ENCODE peak calls at places on chromosomes 16 and 17, in five cellular contexts. H is SW480; M is NCI-H2029 treated with DMSO at 0.1 percent for 48 hours; N is activated naive CD8-positive, alpha-beta T cell treated with anti-CD3 and anti-CD28 coated beads, Interleukin-2, amount 50 U/mL, for 16 hours; Y is glomerular endothelial cell. L is an unnamed sample.

GRCh38 chr17:74752822-74753401 is 4.5 kb downstream of the NHERF1 start:
- DNase-seq in M (no peak), H (no peak), N (no peak), Y (no peak), L (no peak)

GRCh38 chr17:7241047-7241733 is 1.1 kb downstream of the GABARAP start:
- DNase-seq in N (no peak), Y (no peak), H (no peak), M (no peak), L (no peak)

GRCh38 chr17:2253768-2254406 is 49.7 kb downstream of the SMG6 start:
- DNase-seq in N (no peak), H (no peak), Y (no peak), M (no peak), L (no peak)

GRCh38 chr17:67718325-67718941 is 697 bp downstream of the NOL11 start:
- DNase-seq in M (no peak), N (no peak), H (peak; percentile 34), Y (no peak), L (no peak)

GRCh38 chr17:66494023-66494803 is 191.8 kb downstream of the PRKCA start:
- DNase-seq in N (no peak), Y (peak; percentile 63), M (no peak), H (peak; percentile 80), L (no peak)

GRCh38 chr17:82287849-82288601 is 14.5 kb upstream of the CSNK1D start:
- DNase-seq in N (no peak), H (peak; percentile 50), M (peak; percentile 95), Y (peak; percentile 60), L (no peak)

GRCh38 chr17:47841488-47842308 is 625 bp upstream of the SCRN2 start:
- DNase-seq in H (no peak), M (no peak), Y (no peak), N (no peak), L (no peak)

GRCh38 chr16:65414284-65414984 is 292.6 kb upstream of the CDH11 start:
- DNase-seq in M (no peak), H (peak; percentile 71), N (no peak), Y (no peak), L (no peak)

GRCh38 chr17:81248649-81249048 is 9.5 kb downstream of the NDUFAF8 start:
- DNase-seq in H (no peak), N (no peak), Y (no peak), M (no peak), L (no peak)

GRCh38 chr17:76383645-76384221 is 676 bp upstream of the SPHK1 start:
- DNase-seq in M (no peak), Y (no peak), N (no peak), H (peak; percentile 42), L (peak; percentile 19)

GRCh38 chr16:10871157-10871991 is 5.6 kb upstream of the CIITA start:
- DNase-seq in H (peak; percentile 80), Y (no peak), N (no peak), M (peak; percentile 42), L (peak; percentile 81)

GRCh38 chr16:25270577-25270976 is 12.9 kb upstream of the ZKSCAN2 start:
- DNase-seq in M (no peak), Y (no peak), H (no peak), N (no peak), L (no peak)

GRCh38 chr17:39927928-39928867 is 666 bp downstream of the LRRC3C start:
- DNase-seq in H (peak; percentile 33), M (no peak), N (no peak), Y (no peak), L (no peak)

GRCh38 chr17:66578781-66579489 is 256.0 kb upstream of the CACNG5 start:
- DNase-seq in N (no peak), M (no peak), Y (peak; percentile 55), H (no peak), L (no peak)

GRCh38 chr17:57682667-57683066 is 62.4 kb downstream of the CCDC182 start:
- DNase-seq in H (no peak), Y (no peak), M (no peak), N (no peak), L (no peak)

GRCh38 chr17:43917348-43918025 is 10.2 kb upstream of the MPP2 start:
- DNase-seq in M (no peak), H (no peak), Y (no peak), N (no peak), L (no peak)

GRCh38 chr16:31507617-31507928 is 618 bp downstream of the RUSF1 start:
- DNase-seq in Y (no peak), M (no peak), H (peak; percentile 4), N (no peak), L (no peak)

GRCh38 chr16:86553356-86553755 is 1.7 kb downstream of the MTHFSD start:
- DNase-seq in H (no peak), N (no peak), M (no peak), Y (no peak), L (no peak)

GRCh38 chr17:794876-795275 is 12.7 kb downstream of the MRM3 start:
- DNase-seq in M (no peak), Y (peak; percentile 51), N (no peak), H (peak; percentile 53), L (no peak)

GRCh38 chr17:81035389-81036127 is 607 bp downstream of the BAIAP2 start:
- DNase-seq in Y (no peak), M (no peak), N (no peak), H (peak; percentile 48), L (no peak)

GRCh38 chr17:80227666-80228065 is 7.4 kb downstream of the SLC26A11 start:
- DNase-seq in H (no peak), N (no peak), Y (no peak), M (no peak), L (no peak)

GRCh38 chr16:75019007-75019406 is 20.2 kb downstream of the ZNRF1 start:
- DNase-seq in M (no peak), Y (no peak), H (no peak), N (no peak), L (no peak)

GRCh38 chr17:2030779-2031163 is 818 bp downstream of the DPH1 start:
- DNase-seq in H (no peak), M (no peak), N (no peak), Y (peak; percentile 52), L (no peak)

GRCh38 chr16:15993946-15994665 is 44.7 kb downstream of the ABCC1 start:
- DNase-seq in M (no peak), Y (no peak), H (no peak), N (no peak), L (no peak)

GRCh38 chr17:47290870-47291241 is 32.9 kb upstream of the EFCAB13 start:
- DNase-seq in N (no peak), Y (no peak), M (no peak), H (no peak), L (no peak)

GRCh38 chr17:74147966-74148365 is 55.5 kb upstream of the RPL38 start:
- DNase-seq in N (no peak), M (no peak), H (no peak), Y (no peak), L (no peak)

GRCh38 chr17:3482851-3483250 is 7.1 kb downstream of the ASPA start:
- DNase-seq in H (no peak), Y (no peak), N (no peak), M (no peak), L (no peak)

GRCh38 chr17:17435323-17435722 is 41.5 kb upstream of the MED9 start:
- DNase-seq in H (peak; percentile 26), M (no peak), Y (no peak), N (no peak), L (no peak)

GRCh38 chr17:33166472-33166871 is 126.6 kb downstream of the ASIC2 start:
- DNase-seq in H (no peak), Y (no peak), N (no peak), M (no peak), L (no peak)

GRCh38 chr17:83186226-83186625 is 106.8 kb downstream of the METRNL start:
- DNase-seq in H (no peak), Y (no peak), M (no peak), N (no peak), L (no peak)

GRCh38 chr17:30809867-30810266 is 14.6 kb downstream of the CRLF3 start:
- DNase-seq in Y (no peak), H (no peak), M (no peak), N (no peak), L (no peak)

GRCh38 chr17:81052199-81052997 is 17.4 kb downstream of the BAIAP2 start:
- DNase-seq in Y (no peak), N (no peak), H (no peak), M (no peak), L (no peak)

GRCh38 chr16:74315059-74315458 is 18.4 kb downstream of the PSMD7 start:
- DNase-seq in H (no peak), N (no peak), Y (no peak), M (no peak), L (no peak)

GRCh38 chr16:29877266-29877961 is 14.4 kb upstream of the CDIPT start:
- DNase-seq in N (no peak), H (peak; percentile 63), Y (no peak), M (no peak), L (peak; percentile 73)

GRCh38 chr17:76053230-76054111 is 18.8 kb downstream of the SRP68 start:
- DNase-seq in M (no peak), Y (no peak), H (peak; percentile 23), N (no peak), L (no peak)

L was measured in stimulated activated CD8-positive, alpha-beta memory T cell treated with anti-CD3 and anti-CD28 coated beads, Interleukin-7, amount 100 ng/mL, for 48 hours.